ENCODE peak calls at places on chromosome 9, in five cellular contexts. U is lung, O is adrenal gland, B is tibial artery, V is GM20000. L is an unnamed sample.

GRCh38 chr9:18985464-18985951 is 47.5 kb downstream of the SAXO1 start:
- DNase-seq in U (no peak), O (no peak), B (no peak), V (no peak), L (no peak)

GRCh38 chr9:132478353-132478752 is 68.3 kb downstream of the CFAP77 start:
- DNase-seq in U (no peak), O (no peak), B (no peak), V (no peak), L (no peak)

GRCh38 chr9:115170674-115171073 is 52.7 kb upstream of the TNC start:
- DNase-seq in U (no peak), O (no peak), B (no peak), V (no peak), L (no peak)

GRCh38 chr9:77985996-77986395 is 45.6 kb downstream of the GNAQ start:
- DNase-seq in U (no peak), O (no peak), B (no peak), V (no peak), L (no peak)

GRCh38 chr9:98709968-98710965 is 1.5 kb upstream of the GABBR2 start:
- DNase-seq in U (no peak), O (no peak), B (no peak), V (no peak), L (no peak)

GRCh38 chr9:20728493-20729220 is 44.6 kb downstream of the FOCAD start:
- DNase-seq in U (no peak), O (no peak), B (no peak), V (no peak), L (no peak)

GRCh38 chr9:14906000-14906399 is 4.2 kb downstream of the FREM1 start:
- DNase-seq in U (no peak), O (no peak), B (no peak), V (no peak), L (no peak)

GRCh38 chr9:107211331-107211730 is 71.7 kb upstream of the RAD23B start:
- DNase-seq in U (no peak), O (no peak), B (no peak), V (no peak), L (no peak)

GRCh38 chr9:123073991-123074422 is 40.5 kb downstream of the GPR21 start:
- DNase-seq in U (no peak), O (no peak), B (no peak), V (no peak), L (no peak)

GRCh38 chr9:135335691-135336181 is 143.8 kb upstream of the PPP1R26 start:
- DNase-seq in U (no peak), O (peak; percentile 41), B (peak; percentile 12), V (no peak), L (peak; percentile 78)

GRCh38 chr9:133375116-133375723 is 640 bp downstream of the SURF4 start:
- DNase-seq in U (peak; percentile 39), O (no peak), B (no peak), V (peak; percentile 61), L (no peak)

GRCh38 chr9:133686642-133687575 is 50.7 kb downstream of the DBH start:
- DNase-seq in U (peak; percentile 48), O (peak; percentile 85), B (no peak), V (no peak), L (no peak)

DNA sequence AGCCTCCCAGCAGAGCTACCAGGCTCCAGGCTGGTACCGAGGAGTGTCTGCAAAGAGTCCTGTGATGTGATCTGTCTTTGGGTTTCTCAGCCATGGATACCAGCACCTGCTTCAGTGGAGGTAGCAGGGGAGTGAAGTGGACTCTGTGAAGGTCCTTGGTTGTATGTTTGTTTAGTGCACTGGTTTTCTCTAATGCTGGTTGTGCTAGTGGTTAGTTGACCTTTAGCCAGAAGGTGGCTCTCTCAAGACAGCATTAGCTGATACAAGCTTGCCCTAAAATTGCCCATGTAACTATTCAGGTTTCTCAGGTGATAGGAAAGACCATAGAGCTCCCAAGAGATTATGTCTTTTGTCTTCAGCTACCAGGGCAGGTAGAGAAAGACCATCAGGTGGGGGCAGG is 87.2 kb downstream of the MTAP start:
- DNase-seq in U (no peak), O (no peak), B (no peak), V (no peak), L (no peak)
- TF ChIP-seq CTCF in U (no peak), O (no peak), B (no peak), V (no peak), L (no peak)

GRCh38 chr9:92728831-92729734 is 35.5 kb downstream of the BICD2 start:
- DNase-seq in U (no peak), O (peak; percentile 58), B (no peak), V (peak; percentile 73), L (peak; percentile 65)
- TF ChIP-seq CTCF in U (no peak), O (peak; percentile 35), B (peak; percentile 33), V (peak; percentile 48), L (peak; percentile 56)

GRCh38 chr9:127754099-127754760 is 19.1 kb upstream of the TOR2A start:
- DNase-seq in U (no peak), O (no peak), B (no peak), V (no peak), L (no peak)

GRCh38 chr9:127756233-127756632 is 21.1 kb upstream of the TOR2A start:
- DNase-seq in U (no peak), O (no peak), B (no peak), V (no peak), L (no peak)

GRCh38 chr9:127753556-127753955 is 18.5 kb upstream of the TOR2A start:
- DNase-seq in U (no peak), O (no peak), B (no peak), V (no peak), L (no peak)

GRCh38 chr9:127754761-127755557 is 19.9 kb upstream of the TOR2A start:
- DNase-seq in U (no peak), O (no peak), B (no peak), V (no peak), L (no peak)

DNA sequence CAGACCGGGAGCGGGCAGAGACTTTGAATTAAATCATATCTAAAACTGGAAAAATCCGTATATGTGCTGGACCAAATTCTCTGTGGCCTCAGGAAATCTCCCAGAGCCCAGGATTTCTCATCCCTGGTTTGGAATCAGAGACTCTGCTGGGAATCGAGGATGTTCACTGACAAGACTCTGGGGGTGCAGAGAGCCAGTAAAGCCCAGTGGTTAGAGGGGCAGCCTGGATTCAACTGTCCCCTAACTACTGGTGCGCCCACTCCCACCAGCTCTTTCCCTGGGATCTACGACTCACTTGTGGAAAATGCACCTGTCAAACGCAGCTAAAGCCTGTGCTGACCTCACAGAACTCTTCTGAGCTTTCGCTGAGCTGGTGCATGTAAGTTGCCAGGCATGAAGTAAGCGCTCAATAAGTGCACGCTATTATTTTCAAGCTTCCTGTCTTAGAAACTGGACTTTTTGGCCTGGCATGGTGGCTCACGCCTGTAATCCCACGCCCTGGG is 20.5 kb upstream of the TOR2A start:
- DNase-seq in U (no peak), O (no peak), B (no peak), V (no peak), L (no peak)
- TF ChIP-seq CTCF in U (no peak), O (no peak), B (no peak), V (no peak), L (no peak)

GRCh38 chr9:21994526-21994995 is at the start of gene CDKN2B-AS1:
- DNase-seq in U (no peak), O (peak; percentile 65), B (peak; percentile 47), V (peak; percentile 78), L (peak; percentile 85)
- TF ChIP-seq CTCF in U (no peak), O (no peak), B (no peak), V (peak; percentile 9), L (peak; percentile 18)

GRCh38 chr9:130933114-130934046 is 5.7 kb downstream of the FIBCD1 start:
- DNase-seq in U (no peak), O (peak; percentile 73), B (no peak), V (no peak), L (no peak)
- TF ChIP-seq CTCF in U (no peak), O (no peak), B (no peak), V (no peak), L (no peak)

GRCh38 chr9:69809304-69809863 is 11.2 kb upstream of the CFAP95 start:
- DNase-seq in U (no peak), O (no peak), B (no peak), V (no peak), L (no peak)
- TF ChIP-seq CTCF in U (no peak), O (no peak), B (no peak), V (no peak), L (peak; percentile 46)

GRCh38 chr9:8599937-8600336 is 800.4 kb upstream of the DMAC1 start:
- DNase-seq in U (no peak), O (no peak), B (no peak), V (no peak), L (no peak)
- TF ChIP-seq CTCF in U (no peak), O (no peak), B (no peak), V (no peak), L (no peak)

DNA sequence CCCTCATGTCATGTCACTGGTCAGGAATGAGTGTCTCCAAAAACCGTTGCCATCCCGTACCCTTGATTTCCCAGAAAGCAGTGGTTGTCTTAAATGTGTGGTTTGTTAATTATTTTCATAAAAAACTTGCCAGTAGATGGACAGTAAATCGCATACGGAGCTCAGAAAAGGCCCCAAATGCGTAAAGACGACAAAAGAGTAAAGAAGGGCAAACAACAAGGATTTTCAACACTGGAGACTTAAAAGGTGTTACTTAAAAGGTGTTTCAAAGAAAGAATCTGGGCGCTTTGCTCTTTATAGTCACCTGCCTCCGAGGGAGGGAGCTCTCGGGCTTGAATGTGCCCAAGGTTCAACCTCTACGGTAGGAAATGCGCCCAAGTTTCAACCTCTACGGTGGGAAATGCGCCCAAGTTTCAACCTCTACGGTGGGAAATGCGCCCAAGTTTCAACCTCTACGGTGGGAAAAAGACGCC is 727 bp downstream of the KIF27 start:
- DNase-seq in U (no peak), O (no peak), B (no peak), V (peak; percentile 64), L (no peak)
- TF ChIP-seq CTCF in U (no peak), O (peak; percentile 45), B (no peak), V (no peak), L (peak; percentile 47)

L was measured in osteocyte.